ENCODE peak calls at places on chromosomes 5 and 9, in six cellular contexts. A is testis, C is lower lobe of right lung, D is mesendoderm, M is spleen, E is ascending aorta. R is an unnamed sample.
A peak's percentile ranks its signal among the peaks of the same experiment; 100 is the strongest.

GRCh38 chr9:93031629-93032431 is 26.7 kb upstream of the SUSD3 start:
- DNase-seq in A (no peak), C (no peak), D (no peak), M (no peak), E (no peak), R (no peak)

GRCh38 chr9:70073193-70073592 is 29.5 kb downstream of the MAMDC2 start:
- DNase-seq in A (no peak), C (no peak), D (no peak), M (no peak), E (no peak), R (no peak)

GRCh38 chr9:33139421-33140228 is 27.5 kb downstream of the B4GALT1 start:
- DNase-seq in A (peak; percentile 96), C (peak; percentile 59), D (no peak), M (peak; percentile 82), E (no peak), R (no peak)

GRCh38 chr9:125462766-125463384 is 201.2 kb downstream of the GAPVD1 start:
- DNase-seq in A (no peak), C (no peak), D (no peak), M (no peak), E (no peak), R (no peak)

GRCh38 chr9:134858051-134858841 is 22.4 kb upstream of the FCN2 start:
- DNase-seq in A (peak; percentile 33), C (no peak), D (no peak), M (no peak), E (peak; percentile 57), R (peak; percentile 43)

GRCh38 chr9:130186839-130187522 is 14.8 kb downstream of the NCS1 start:
- DNase-seq in A (no peak), C (peak; percentile 58), D (peak; percentile 91), M (no peak), E (peak; percentile 85), R (peak; percentile 95)

GRCh38 chr9:71025728-71026127 is 95.7 kb downstream of the TRPM3 start:
- DNase-seq in A (no peak), C (no peak), D (no peak), M (no peak), E (no peak), R (no peak)

GRCh38 chr5:170353011-170353890 is 35.9 kb downstream of the KCNMB1 start:
- DNase-seq in A (peak; percentile 62), C (no peak), D (peak; percentile 74), M (no peak), E (no peak), R (peak; percentile 81)

GRCh38 chr5:71884926-71885325 is 165.9 kb downstream of the CARTPT start:
- DNase-seq in A (no peak), C (no peak), D (no peak), M (no peak), E (no peak), R (no peak)

GRCh38 chr5:72156921-72157320 is 49.6 kb downstream of the MAP1B start:
- DNase-seq in A (peak; percentile 34), C (no peak), D (no peak), M (no peak), E (no peak), R (no peak)

GRCh38 chr5:173515526-173515925 is 100.9 kb downstream of the BOD1 start:
- DNase-seq in A (no peak), C (no peak), D (no peak), M (no peak), E (no peak), R (no peak)

GRCh38 chr5:92455011-92455410 is 1071.9 kb upstream of the ARRDC3 start:
- DNase-seq in A (no peak), C (no peak), D (no peak), M (no peak), E (no peak), R (no peak)

GRCh38 chr5:37839441-37840035 is 303 bp downstream of the GDNF start:
- DNase-seq in A (peak; percentile 61), C (no peak), D (peak; percentile 68), M (no peak), E (no peak), R (peak; percentile 75)

GRCh38 chr5:132268698-132269551 is 11.4 kb downstream of the PDLIM4 start:
- DNase-seq in A (no peak), C (no peak), D (no peak), M (peak; percentile 67), E (peak; percentile 59), R (no peak)

GRCh38 chr9:127153484-127153883 is 31.0 kb upstream of the ANGPTL2 start:
- DNase-seq in A (peak; percentile 11), C (no peak), D (no peak), M (no peak), E (peak; percentile 60), R (peak; percentile 27)

GRCh38 chr9:110464321-110464720 is 115.2 kb downstream of the SVEP1 start:
- DNase-seq in A (no peak), C (no peak), D (peak; percentile 37), M (no peak), E (no peak), R (peak; percentile 70)

GRCh38 chr9:125262217-125262991 is 778 bp downstream of the GAPVD1 start:
- DNase-seq in A (peak; percentile 63), C (no peak), D (no peak), M (no peak), E (no peak), R (no peak)

GRCh38 chr9:100426532-100427365 is at the start of gene MSANTD3:
- DNase-seq in A (peak; percentile 70), C (peak; percentile 76), D (peak; percentile 80), M (peak; percentile 92), E (peak; percentile 78), R (peak; percentile 81)

GRCh38 chr9:99680191-99680590 is 141.5 kb upstream of the NR4A3 start:
- DNase-seq in A (no peak), C (no peak), D (no peak), M (no peak), E (no peak), R (no peak)

GRCh38 chr5:1537166-1538154 is 13.7 kb upstream of the LPCAT1 start:
- DNase-seq in A (peak; percentile 9), C (no peak), D (no peak), M (peak; percentile 71), E (peak; percentile 44), R (peak; percentile 20)
- H3K4me3 ChIP-seq in A (no peak overlapping the region), C (peak overlapping the region; percentile 45), D (no peak overlapping the region), M (peak overlapping the region; percentile 45), E (peak overlapping the region; percentile 30), R (no peak overlapping the region)

GRCh38 chr5:149423287-149424268 is 44.5 kb upstream of the IL17B start:
- DNase-seq in A (peak; percentile 66), C (no peak), D (peak; percentile 50), M (no peak), E (no peak), R (peak; percentile 67)

GRCh38 chr5:149427374-149427773 is 48.3 kb upstream of the IL17B start:
- DNase-seq in A (no peak), C (no peak), D (no peak), M (no peak), E (no peak), R (no peak)

GRCh38 chr5:149426931-149427330 is 47.8 kb upstream of the IL17B start:
- DNase-seq in A (no peak), C (no peak), D (no peak), M (no peak), E (no peak), R (no peak)

GRCh38 chr5:149424371-149425315 is 45.6 kb upstream of the IL17B start:
- DNase-seq in A (no peak), C (no peak), D (peak; percentile 83), M (no peak), E (no peak), R (peak; percentile 90)

DNA sequence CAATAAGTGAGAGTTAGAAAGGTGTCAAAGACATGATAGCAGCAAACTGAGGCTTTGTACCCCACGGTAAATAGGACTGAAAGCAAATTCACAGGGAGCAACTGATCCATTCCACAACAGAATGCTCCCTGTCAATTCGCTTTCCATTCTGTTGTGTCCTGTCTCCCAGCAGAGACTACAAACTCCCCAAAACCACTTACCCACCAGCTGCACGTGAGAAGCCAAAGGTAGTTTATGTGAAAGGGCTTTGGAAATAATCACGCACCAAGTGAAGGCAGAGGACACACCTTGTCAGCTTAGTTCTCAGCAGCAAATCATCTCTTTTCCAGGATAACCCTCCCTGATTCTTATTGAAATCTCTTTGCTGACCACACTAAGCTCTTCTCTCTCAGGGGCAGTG is 46.6 kb upstream of the IL17B start:
- DNase-seq in A (no peak), C (no peak), D (no peak), M (no peak), E (no peak), R (no peak)
- H3K27ac ChIP-seq in A (no peak overlapping the region), C (peak overlapping the region; percentile 84), D (no peak overlapping the region), M (no peak overlapping the region), E (peak overlapping the region; percentile 88), R (no peak overlapping the region)

DNA sequence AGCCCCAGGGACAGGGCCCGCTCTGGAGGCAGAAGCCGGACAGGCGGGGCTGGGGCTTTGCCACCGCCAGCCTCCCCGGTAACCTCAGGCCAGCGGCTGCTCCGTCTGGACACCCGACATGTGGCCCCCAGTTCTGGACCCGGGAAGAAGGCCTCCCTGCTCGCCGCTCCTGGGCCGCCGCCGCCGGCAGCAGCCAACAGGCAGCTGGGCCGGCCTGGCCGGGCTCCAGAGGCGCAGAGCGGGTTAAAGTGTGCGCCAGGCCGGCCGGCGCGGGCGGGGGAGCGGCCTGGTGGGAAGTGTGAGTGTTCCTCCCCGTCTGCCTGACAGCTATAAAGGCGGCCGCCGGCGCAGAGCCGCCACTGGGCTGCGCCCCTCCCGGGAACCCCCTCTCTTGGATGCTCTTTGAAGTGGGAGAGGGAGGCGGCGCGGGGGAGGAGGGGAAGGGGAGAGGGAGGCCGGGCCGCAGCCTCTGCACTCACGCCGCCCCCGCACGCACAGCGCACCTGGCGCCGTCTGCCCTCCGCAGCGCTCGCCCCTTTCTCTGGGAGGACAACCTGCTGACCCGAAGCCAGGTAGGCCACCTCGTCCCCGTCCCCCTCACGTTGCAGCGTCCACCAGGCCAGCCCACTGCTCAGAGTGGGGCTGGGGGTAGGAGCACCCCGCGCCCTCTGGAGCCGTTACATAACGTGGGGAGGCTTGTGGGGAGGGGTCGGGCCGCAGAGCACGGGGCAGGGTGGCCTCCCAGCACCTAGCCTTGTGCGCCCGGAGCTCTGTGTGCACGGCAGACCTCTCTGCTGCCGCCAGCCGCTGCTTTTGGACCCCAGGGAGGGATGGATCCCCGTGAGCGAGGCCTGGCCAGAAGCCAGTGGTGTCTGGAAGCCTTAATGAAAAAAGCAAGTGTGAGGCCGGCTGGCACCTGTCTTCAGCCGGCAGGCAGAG is at the start of gene ADAMTSL2:
- DNase-seq in A (peak; percentile 69), C (no peak), D (peak; percentile 74), M (no peak), E (peak; percentile 68), R (peak; percentile 84)
- H3K4me3 ChIP-seq in A (peak within 1 kb of the TSS; percentile 55), C (peak within 1 kb of the TSS; percentile 59), D (no peak within 1 kb of the TSS), M (peak within 1 kb of the TSS; percentile 52), E (peak within 1 kb of the TSS; percentile 41), R (no peak within 1 kb of the TSS)

DNA sequence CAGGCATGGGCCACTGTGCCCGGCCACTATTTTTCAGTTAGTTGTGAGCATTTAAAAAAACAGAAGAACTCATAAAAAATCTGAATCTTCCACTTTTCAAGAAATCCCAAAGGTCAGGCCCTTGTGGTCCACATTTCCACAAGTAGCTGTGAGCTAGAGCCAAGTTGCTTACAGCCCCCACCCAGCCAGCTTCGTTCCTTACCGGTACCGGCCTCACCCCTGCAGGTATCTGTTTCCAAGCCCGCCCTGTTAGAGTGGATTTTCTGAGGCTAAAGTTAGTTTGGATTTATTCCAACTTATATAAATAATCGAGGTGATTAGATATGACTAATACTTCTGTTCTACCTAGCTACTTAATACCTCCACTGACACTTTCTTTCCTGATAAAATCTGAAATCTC is 81.0 kb downstream of the F2RL2 start:
- DNase-seq in A (no peak), C (no peak), D (no peak), M (no peak), E (no peak), R (no peak)
- H3K27ac ChIP-seq in A (no peak overlapping the region), C (no peak overlapping the region), D (no peak overlapping the region), M (peak overlapping the region; percentile 68), E (no peak overlapping the region), R (no peak overlapping the region)